ENCODE peak calls at places on chromosome 15, in five cellular contexts. One of them, this sample, is unnamed.

GRCh38 chr15:63198752-63199250 is 9.4 kb downstream of the RAB8B start:
- DNase-seq in H1: no peak
- DNase-seq in H9: no peak
- DNase-seq in trophoblast cell: no peak
- DNase-seq in neuronal stem cell: no peak
- DNase-seq in this sample: peak

GRCh38 chr15:31586841-31587240 is 260.2 kb downstream of the KLF13 start:
- DNase-seq in trophoblast cell: peak
- DNase-seq in neuronal stem cell: no peak
- DNase-seq in H9: no peak
- DNase-seq in H1: no peak
- DNase-seq in this sample: no peak

GRCh38 chr15:52794665-52795463 is 4.7 kb upstream of the ONECUT1 start:
- DNase-seq in H1: peak
- DNase-seq in trophoblast cell: no peak
- DNase-seq in neuronal stem cell: peak
- DNase-seq in H9: no peak
- DNase-seq in this sample: no peak

GRCh38 chr15:66843581-66843980 is 141.5 kb downstream of the SMAD6 start:
- DNase-seq in H9: no peak
- DNase-seq in H1: no peak
- DNase-seq in trophoblast cell: no peak
- DNase-seq in neuronal stem cell: no peak
- DNase-seq in this sample: peak

GRCh38 chr15:66072616-66073361 is 180.8 kb downstream of the MEGF11 start:
- DNase-seq in H9: peak
- DNase-seq in trophoblast cell: no peak
- DNase-seq in H1: no peak
- DNase-seq in neuronal stem cell: no peak
- DNase-seq in this sample: peak

GRCh38 chr15:31364301-31365031 is 37.8 kb downstream of the KLF13 start:
- DNase-seq in H1: no peak
- DNase-seq in trophoblast cell: peak
- DNase-seq in H9: peak
- DNase-seq in neuronal stem cell: no peak
- DNase-seq in this sample: no peak

GRCh38 chr15:68806220-68807105 is 14.2 kb downstream of the ANP32A start:
- DNase-seq in neuronal stem cell: no peak
- DNase-seq in H1: peak
- DNase-seq in trophoblast cell: no peak
- DNase-seq in H9: no peak
- DNase-seq in this sample: no peak

GRCh38 chr15:40272713-40273056 is 10.2 kb downstream of the ANKRD63 start:
- DNase-seq in H9: no peak
- DNase-seq in H1: no peak
- DNase-seq in trophoblast cell: no peak
- DNase-seq in neuronal stem cell: no peak
- DNase-seq in this sample: no peak

GRCh38 chr15:92924216-92924615 is 24.1 kb downstream of the CHD2 start:
- DNase-seq in H9: no peak
- DNase-seq in trophoblast cell: no peak
- DNase-seq in neuronal stem cell: no peak
- DNase-seq in H1: no peak
- DNase-seq in this sample: no peak

GRCh38 chr15:92922405-92923002 is 22.4 kb downstream of the CHD2 start:
- DNase-seq in trophoblast cell: no peak
- DNase-seq in neuronal stem cell: no peak
- DNase-seq in H9: no peak
- DNase-seq in H1: no peak
- DNase-seq in this sample: no peak

GRCh38 chr15:92921215-92922131 is 21.3 kb downstream of the CHD2 start:
- DNase-seq in trophoblast cell: peak
- DNase-seq in H1: no peak
- DNase-seq in H9: no peak
- DNase-seq in neuronal stem cell: no peak
- DNase-seq in this sample: peak

GRCh38 chr15:92917606-92918407 is 17.7 kb downstream of the CHD2 start:
- DNase-seq in H9: peak
- DNase-seq in trophoblast cell: peak
- DNase-seq in H1: peak
- DNase-seq in neuronal stem cell: peak
- DNase-seq in this sample: peak

DNA sequence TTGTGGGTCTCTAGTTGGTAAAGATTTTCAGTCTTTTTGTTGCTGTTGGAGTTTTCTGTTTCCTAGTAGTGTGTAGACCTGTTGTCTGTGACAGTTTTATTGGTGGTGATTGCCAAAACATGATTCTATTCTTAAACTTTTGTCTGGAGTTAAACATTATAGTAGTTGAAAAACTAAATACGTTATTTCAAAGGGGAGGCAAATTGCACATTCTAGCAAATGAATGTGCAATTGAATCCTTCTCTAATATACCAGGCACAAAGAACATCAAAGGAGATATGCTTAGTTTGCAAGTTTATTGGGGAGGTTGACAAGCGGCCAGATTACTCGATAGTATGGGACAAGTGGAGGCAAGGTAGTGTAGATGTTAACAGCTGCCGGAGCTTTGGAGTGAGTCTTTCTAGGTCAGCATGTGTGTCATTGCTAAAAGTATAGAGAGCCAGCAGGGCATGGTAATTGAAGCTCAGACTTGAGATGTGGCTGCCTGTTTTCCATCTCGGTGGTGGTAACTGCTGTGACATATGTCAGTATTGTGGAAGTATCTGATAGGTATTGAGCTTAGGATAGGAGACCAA is 20.6 kb downstream of the CHD2 start:
- DNase-seq in trophoblast cell: peak
- DNase-seq in H1: no peak
- DNase-seq in H9: no peak
- DNase-seq in neuronal stem cell: no peak
- DNase-seq in this sample: no peak
- H3K4me2 ChIP-seq in trophoblast cell: peak
- H3K4me2 ChIP-seq in H1: no peak
- H3K4me2 ChIP-seq in H9: no peak
- H3K4me2 ChIP-seq in neuronal stem cell: no peak
- H3K4me2 ChIP-seq in this sample: no peak

DNA sequence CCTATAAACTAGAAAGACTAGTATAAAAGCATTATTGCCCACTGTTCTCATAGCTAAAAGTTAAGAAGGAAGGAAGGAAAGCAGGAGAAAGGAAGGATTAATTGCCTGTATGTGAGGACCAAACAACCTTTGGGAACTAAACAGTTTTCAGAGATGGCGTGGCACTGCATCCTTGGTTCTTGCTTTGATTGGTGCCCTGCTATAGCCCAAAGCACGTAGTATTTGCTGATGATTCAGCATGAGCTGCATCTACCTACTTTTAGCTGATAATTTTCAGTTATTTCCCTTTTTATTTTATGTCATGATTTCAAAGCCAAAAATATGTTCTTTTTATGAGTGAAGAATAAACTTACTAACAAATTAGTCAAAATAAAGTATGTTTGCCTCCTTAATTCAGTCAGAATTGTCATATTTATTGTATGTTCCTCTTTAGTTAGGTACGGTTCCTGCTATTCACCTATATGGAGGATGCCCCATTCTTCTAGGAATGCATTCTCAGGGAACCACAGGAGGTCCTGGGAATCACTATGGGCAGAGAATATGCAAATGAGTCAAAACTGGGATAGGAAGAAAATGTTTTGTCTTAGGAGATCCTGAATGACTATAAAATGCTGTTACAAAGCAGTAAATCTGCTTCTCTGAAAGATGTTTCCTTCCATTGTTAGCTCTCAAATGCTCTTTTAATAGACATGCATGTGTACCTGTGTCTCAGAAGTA is 65.4 kb upstream of the THSD4 start:
- DNase-seq in neuronal stem cell: no peak
- DNase-seq in H1: no peak
- DNase-seq in H9: no peak
- DNase-seq in trophoblast cell: no peak
- DNase-seq in this sample: no peak
- H2BK120ac ChIP-seq in neuronal stem cell: no peak
- H2BK120ac ChIP-seq in H1: no peak
- H2BK120ac ChIP-seq in H9: no peak
- H2BK120ac ChIP-seq in trophoblast cell: no peak
- H2BK120ac ChIP-seq in this sample: no peak

DNA sequence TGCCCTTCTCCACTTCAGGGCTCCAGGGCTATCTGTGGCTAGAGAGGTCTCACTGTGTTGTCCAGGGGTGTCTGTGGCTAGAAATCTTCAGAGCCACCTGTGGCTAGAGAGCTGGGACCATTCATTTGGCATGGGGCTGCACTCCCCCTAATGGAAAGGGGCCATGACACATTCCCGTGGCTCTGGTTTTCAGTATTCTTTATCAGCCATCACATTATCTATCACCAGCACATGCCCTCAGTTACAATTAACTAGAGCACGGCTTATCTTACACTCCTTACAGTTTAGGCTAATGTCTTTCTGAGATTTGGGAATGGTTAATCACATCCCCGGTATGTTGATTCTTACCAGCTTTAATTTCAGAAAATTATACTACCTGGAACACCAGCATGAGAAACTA is 128.6 kb downstream of the RORA start:
- DNase-seq in H9: no peak
- DNase-seq in trophoblast cell: no peak
- DNase-seq in neuronal stem cell: no peak
- DNase-seq in H1: no peak
- DNase-seq in this sample: no peak
- H2BK12ac ChIP-seq in H9: no peak
- H2BK12ac ChIP-seq in trophoblast cell: no peak
- H2BK12ac ChIP-seq in neuronal stem cell: no peak
- H2BK12ac ChIP-seq in H1: no peak
- H2BK12ac ChIP-seq in this sample: no peak

GRCh38 chr15:80976851-80977250 is 12.8 kb downstream of the MESD start:
- DNase-seq in trophoblast cell: no peak
- DNase-seq in H1: no peak
- DNase-seq in neuronal stem cell: no peak
- DNase-seq in H9: no peak
- DNase-seq in this sample: no peak

GRCh38 chr15:80977627-80978036 is 12.0 kb downstream of the MESD start:
- DNase-seq in H1: peak
- DNase-seq in H9: peak
- DNase-seq in neuronal stem cell: peak
- DNase-seq in trophoblast cell: peak
- DNase-seq in this sample: peak

GRCh38 chr15:80982205-80982604 is 7.4 kb downstream of the MESD start:
- DNase-seq in neuronal stem cell: no peak
- DNase-seq in H1: no peak
- DNase-seq in trophoblast cell: no peak
- DNase-seq in H9: no peak
- DNase-seq in this sample: no peak

GRCh38 chr15:80979538-80980200 is 9.9 kb downstream of the MESD start:
- DNase-seq in H9: no peak
- DNase-seq in trophoblast cell: no peak
- DNase-seq in neuronal stem cell: no peak
- DNase-seq in H1: no peak
- DNase-seq in this sample: no peak

GRCh38 chr15:80978685-80979084 is 10.9 kb downstream of the MESD start:
- DNase-seq in H9: no peak
- DNase-seq in trophoblast cell: peak
- DNase-seq in neuronal stem cell: no peak
- DNase-seq in H1: no peak
- DNase-seq in this sample: no peak
- H3K4me2 ChIP-seq in H9: no peak
- H3K4me2 ChIP-seq in trophoblast cell: no peak
- H3K4me2 ChIP-seq in neuronal stem cell: no peak
- H3K4me2 ChIP-seq in H1: no peak
- H3K4me2 ChIP-seq in this sample: no peak

GRCh38 chr15:41801185-41801584 is 26.7 kb upstream of the JMJD7 start:
- DNase-seq in H9: no peak
- DNase-seq in H1: no peak
- DNase-seq in trophoblast cell: peak
- DNase-seq in neuronal stem cell: no peak
- DNase-seq in this sample: no peak
- H2BK120ac ChIP-seq in H9: no peak
- H2BK120ac ChIP-seq in H1: no peak
- H2BK120ac ChIP-seq in trophoblast cell: no peak
- H2BK120ac ChIP-seq in neuronal stem cell: no peak
- H2BK120ac ChIP-seq in this sample: no peak

GRCh38 chr15:47731230-47731629 is 13.9 kb downstream of the SEMA6D start:
- DNase-seq in H9: no peak
- DNase-seq in trophoblast cell: no peak
- DNase-seq in H1: no peak
- DNase-seq in neuronal stem cell: no peak
- DNase-seq in this sample: no peak
- H2BK12ac ChIP-seq in H9: no peak
- H2BK12ac ChIP-seq in trophoblast cell: no peak
- H2BK12ac ChIP-seq in H1: no peak
- H2BK12ac ChIP-seq in neuronal stem cell: no peak
- H2BK12ac ChIP-seq in this sample: no peak

GRCh38 chr15:77632760-77633133 is at the start of gene LINGO1:
- DNase-seq in H9: no peak
- DNase-seq in trophoblast cell: no peak
- DNase-seq in neuronal stem cell: peak
- DNase-seq in H1: no peak
- DNase-seq in this sample: peak

GRCh38 chr15:77633134-77633912 is 611 bp upstream of the LINGO1 start:
- DNase-seq in neuronal stem cell: peak
- DNase-seq in H1: peak
- DNase-seq in H9: peak
- DNase-seq in trophoblast cell: peak
- DNase-seq in this sample: peak

GRCh38 chr15:77636209-77636608 is 3.5 kb upstream of the LINGO1 start:
- DNase-seq in trophoblast cell: no peak
- DNase-seq in H9: no peak
- DNase-seq in H1: no peak
- DNase-seq in neuronal stem cell: no peak
- DNase-seq in this sample: no peak

GRCh38 chr15:77633913-77634265 is 1.2 kb upstream of the LINGO1 start:
- DNase-seq in trophoblast cell: no peak
- DNase-seq in H1: peak
- DNase-seq in neuronal stem cell: no peak
- DNase-seq in H9: peak
- DNase-seq in this sample: no peak

GRCh38 chr15:77634266-77634962 is 1.7 kb upstream of the LINGO1 start:
- DNase-seq in H9: peak
- DNase-seq in neuronal stem cell: peak
- DNase-seq in H1: peak
- DNase-seq in trophoblast cell: peak
- DNase-seq in this sample: peak
- H3K4me2 ChIP-seq in H9: peak
- H3K4me2 ChIP-seq in neuronal stem cell: peak
- H3K4me2 ChIP-seq in H1: peak
- H3K4me2 ChIP-seq in trophoblast cell: peak
- H3K4me2 ChIP-seq in this sample: no peak

This sample was measured in mesenchymal stem cell.